ENCODE peak calls at places on chromosome 3, in seven cellular contexts. B is RKO, S is T47D, C is fibroblast of mammary gland, A is heart right ventricle, M is Panc1, Y is SW480. R is an unnamed sample.

GRCh38 chr3:111681705-111682426 is 86.7 kb upstream of the ZBED2 start:
- DNase-seq in B (no peak), S (no peak), C (no peak), A (no peak), M (no peak), Y (peak; percentile 59), R (no peak)

GRCh38 chr3:51802091-51802720 is 23.2 kb upstream of the IQCF6 start:
- DNase-seq in B (no peak), S (no peak), C (no peak), A (no peak), M (no peak), Y (no peak), R (no peak)

GRCh38 chr3:184941408-184941807 is 129.4 kb downstream of the VPS8 start:
- DNase-seq in B (no peak), S (no peak), C (no peak), A (no peak), M (no peak), Y (no peak), R (no peak)

GRCh38 chr3:118809696-118810498 is 224.7 kb downstream of the IGSF11 start:
- DNase-seq in B (no peak), S (no peak), C (no peak), A (no peak), M (no peak), Y (no peak), R (no peak)

GRCh38 chr3:138082085-138082991 is 33.1 kb downstream of the DZIP1L start:
- DNase-seq in B (no peak), S (no peak), C (peak; percentile 81), A (no peak), M (no peak), Y (peak; percentile 90), R (peak; percentile 21)

GRCh38 chr3:17258823-17259436 is 374.2 kb downstream of the PLCL2 start:
- DNase-seq in B (peak; percentile 52), S (no peak), C (peak; percentile 53), A (peak; percentile 5), M (peak; percentile 12), Y (peak; percentile 15), R (peak; percentile 9)

GRCh38 chr3:178436773-178437172 is 99.5 kb upstream of the KCNMB2 start:
- DNase-seq in B (peak; percentile 63), S (peak; percentile 31), C (peak; percentile 69), A (no peak), M (no peak), Y (peak; percentile 11), R (peak; percentile 78)

GRCh38 chr3:32780735-32781210 is 37.0 kb upstream of the TRIM71 start:
- DNase-seq in B (peak; percentile 71), S (no peak), C (peak; percentile 17), A (peak; percentile 8), M (no peak), Y (peak; percentile 75), R (peak; percentile 14)

GRCh38 chr3:157132936-157133335 is 27.0 kb downstream of the CCNL1 start:
- DNase-seq in B (no peak), S (no peak), C (peak; percentile 66), A (no peak), M (no peak), Y (no peak), R (no peak)

GRCh38 chr3:146640955-146641867 is 36.1 kb upstream of the PLSCR5 start:
- DNase-seq in B (peak; percentile 67), S (peak; percentile 21), C (peak; percentile 61), A (no peak), M (no peak), Y (peak; percentile 51), R (peak; percentile 42)

GRCh38 chr3:1594940-1595339 is 502.1 kb downstream of the CNTN6 start:
- DNase-seq in B (no peak), S (no peak), C (no peak), A (no peak), M (no peak), Y (no peak), R (no peak)

GRCh38 chr3:4343258-4343657 is 40.1 kb downstream of the SETMAR start:
- DNase-seq in B (peak; percentile 22), S (no peak), C (peak; percentile 56), A (no peak), M (no peak), Y (peak; percentile 26), R (peak; percentile 78)

GRCh38 chr3:183500349-183500748 is 55.2 kb downstream of the KLHL6 start:
- DNase-seq in B (no peak), S (no peak), C (no peak), A (no peak), M (no peak), Y (no peak), R (no peak)

GRCh38 chr3:101966202-101966722 is 116.9 kb downstream of the NFKBIZ start:
- DNase-seq in B (no peak), S (no peak), C (peak; percentile 17), A (no peak), M (no peak), Y (no peak), R (peak; percentile 13)

GRCh38 chr3:185813691-185814215 is 11.1 kb downstream of the IGF2BP2 start:
- DNase-seq in B (no peak), S (no peak), C (peak; percentile 45), A (no peak), M (no peak), Y (no peak), R (peak; percentile 77)

GRCh38 chr3:182704926-182705325 is 88.4 kb upstream of the ATP11B start:
- DNase-seq in B (no peak), S (no peak), C (no peak), A (no peak), M (no peak), Y (peak; percentile 9), R (no peak)